ENCODE peak calls at places on chromosomes 3 and 15, in six cellular contexts. Q is left kidney, S is activated T-cell treated with anti-CD3 and anti-CD28 coated beads for 24 hours, N is germinal center, P is NCI-H446, R is gastrocnemius medialis. I is an unnamed sample.

GRCh38 chr15:51307811-51308210 is 30.6 kb downstream of the CYP19A1 start:
- DNase-seq in Q (no peak), S (no peak), N (no peak), P (no peak), R (no peak), I (no peak)

GRCh38 chr15:67148196-67148701 is 82.8 kb downstream of the SMAD3 start:
- DNase-seq in Q (no peak), S (no peak), N (no peak), P (no peak), R (no peak), I (no peak)

GRCh38 chr15:78931439-78931981 is 13.3 kb downstream of the CTSH start:
- DNase-seq in Q (no peak), S (no peak), N (no peak), P (no peak), R (no peak), I (no peak)

GRCh38 chr15:81098349-81098748 is 35.7 kb upstream of the CFAP161 start:
- DNase-seq in Q (no peak), S (no peak), N (no peak), P (no peak), R (no peak), I (no peak)

GRCh38 chr3:185915642-185916041 is 22.2 kb downstream of the TRA2B start:
- DNase-seq in Q (no peak), S (no peak), N (no peak), P (no peak), R (no peak), I (no peak)

GRCh38 chr3:55467099-55467498 is 20.0 kb downstream of the WNT5A start:
- DNase-seq in Q (no peak), S (no peak), N (no peak), P (no peak), R (no peak), I (no peak)

GRCh38 chr15:22251422-22251821 is 171.1 kb downstream of the OR4M2 start:
- DNase-seq in Q (no peak), S (no peak), N (no peak), P (no peak), R (no peak), I (no peak)

GRCh38 chr3:179438836-179439235 is 12.4 kb downstream of the GNB4 start:
- DNase-seq in Q (peak; percentile 46), S (no peak), N (peak; percentile 57), P (no peak), R (no peak), I (no peak)

GRCh38 chr15:95032181-95032580 is 800.8 kb downstream of the MCTP2 start:
- DNase-seq in Q (no peak), S (no peak), N (no peak), P (no peak), R (no peak), I (no peak)

GRCh38 chr3:156382458-156383346 is 172.2 kb downstream of the SSR3 start:
- DNase-seq in Q (peak; percentile 19), S (no peak), N (peak; percentile 31), P (no peak), R (no peak), I (no peak)

GRCh38 chr3:158763421-158763820 is 31.2 kb upstream of the RARRES1 start:
- DNase-seq in Q (no peak), S (no peak), N (no peak), P (no peak), R (no peak), I (no peak)

GRCh38 chr3:32405711-32406323 is 14.2 kb downstream of the CMTM7 start:
- DNase-seq in Q (no peak), S (no peak), N (no peak), P (no peak), R (no peak), I (no peak)

GRCh38 chr3:56075089-56075488 is 393.2 kb downstream of the ERC2 start:
- DNase-seq in Q (no peak), S (no peak), N (no peak), P (no peak), R (no peak), I (no peak)

GRCh38 chr3:115819785-115820384 is 196.6 kb downstream of the GAP43 start:
- DNase-seq in Q (peak; percentile 93), S (peak; percentile 52), N (peak; percentile 56), P (peak; percentile 85), R (peak; percentile 6), I (peak; percentile 74)

GRCh38 chr15:40235201-40235890 is 3.5 kb upstream of the PAK6 start:
- DNase-seq in Q (no peak), S (no peak), N (peak; percentile 54), P (no peak), R (no peak), I (no peak)

GRCh38 chr3:41026394-41027177 is 172.7 kb upstream of the CTNNB1 start:
- DNase-seq in Q (peak; percentile 91), S (no peak), N (no peak), P (no peak), R (peak; percentile 17), I (no peak)

GRCh38 chr3:27486328-27486727 is 2.1 kb upstream of the SLC4A7 start:
- DNase-seq in Q (no peak), S (no peak), N (no peak), P (no peak), R (peak; percentile 12), I (no peak)

GRCh38 chr3:115877647-115877934 is 254.3 kb downstream of the GAP43 start:
- DNase-seq in Q (no peak), S (no peak), N (no peak), P (no peak), R (no peak), I (no peak)

GRCh38 chr3:23004971-23005370 is 198.2 kb upstream of the UBE2E2 start:
- DNase-seq in Q (no peak), S (no peak), N (no peak), P (no peak), R (no peak), I (no peak)

GRCh38 chr3:150447631-150448465 is 39.8 kb downstream of the TSC22D2 start:
- DNase-seq in Q (no peak), S (no peak), N (no peak), P (no peak), R (no peak), I (no peak)

GRCh38 chr15:65044724-65045481 is at the start of gene SLC51B:
- DNase-seq in Q (peak; percentile 80), S (no peak), N (no peak), P (no peak), R (no peak), I (no peak)

GRCh38 chr3:183210862-183211341 is 42.2 kb upstream of the B3GNT5 start:
- DNase-seq in Q (no peak), S (no peak), N (no peak), P (no peak), R (no peak), I (no peak)

GRCh38 chr3:110783541-110783940 is 288.1 kb upstream of the NECTIN3 start:
- DNase-seq in Q (no peak), S (no peak), N (no peak), P (no peak), R (no peak), I (no peak)

GRCh38 chr3:22835041-22835440 is 368.1 kb upstream of the UBE2E2 start:
- DNase-seq in Q (peak; percentile 4), S (no peak), N (no peak), P (no peak), R (no peak), I (no peak)

GRCh38 chr3:42673082-42673481 is 12.3 kb upstream of the KLHL40 start:
- DNase-seq in Q (no peak), S (no peak), N (no peak), P (no peak), R (no peak), I (no peak)

GRCh38 chr3:143121240-143122088 is 1.9 kb downstream of the CHST2 start:
- DNase-seq in Q (peak; percentile 83), S (peak; percentile 60), N (peak; percentile 62), P (no peak), R (no peak), I (no peak)

GRCh38 chr3:52614689-52615088 is 71.0 kb downstream of the PBRM1 start:
- DNase-seq in Q (no peak), S (no peak), N (no peak), P (no peak), R (no peak), I (no peak)

GRCh38 chr3:23888617-23889228 is 28.1 kb downstream of the NKIRAS1 start:
- DNase-seq in Q (peak; percentile 39), S (no peak), N (peak; percentile 34), P (no peak), R (no peak), I (no peak)

GRCh38 chr15:68440136-68440535 is 8.2 kb upstream of the ITGA11 start:
- DNase-seq in Q (no peak), S (no peak), N (no peak), P (no peak), R (no peak), I (no peak)

GRCh38 chr3:176663376-176663775 is 533.9 kb downstream of the TBL1XR1 start:
- DNase-seq in Q (no peak), S (no peak), N (no peak), P (no peak), R (no peak), I (no peak)

GRCh38 chr3:148158210-148158609 is 539.5 kb upstream of the AGTR1 start:
- DNase-seq in Q (no peak), S (no peak), N (no peak), P (no peak), R (no peak), I (no peak)